ENCODE peak calls at places on chromosomes 6 and 20, in nine cellular contexts. One of them, this sample, is unnamed.

GRCh38 chr6:33312361-33313104 is 1.3 kb downstream of the TAPBP start:
- DNase-seq in AML-193: peak; percentile 79
- DNase-seq in HCT116: peak; percentile 59
- DNase-seq in AG04449: no peak
- DNase-seq in anterior cingulate cortex: peak; percentile 57
- DNase-seq in G401: peak; percentile 96
- DNase-seq in amniotic stem cell: no peak
- DNase-seq in endothelial cell: peak; percentile 33
- DNase-seq in cardiac muscle cell: peak; percentile 31
- DNase-seq in this sample: peak; percentile 78

GRCh38 chr6:155418017-155418749 is 37.5 kb downstream of the NOX3 start:
- DNase-seq in AML-193: peak; percentile 98
- DNase-seq in HCT116: no peak
- DNase-seq in AG04449: peak; percentile 31
- DNase-seq in anterior cingulate cortex: no peak
- DNase-seq in G401: no peak
- DNase-seq in amniotic stem cell: peak; percentile 29
- DNase-seq in endothelial cell: no peak
- DNase-seq in cardiac muscle cell: no peak
- DNase-seq in this sample: no peak

GRCh38 chr6:37171141-37171969 is 1.4 kb downstream of the PIM1 start:
- DNase-seq in AML-193: no peak
- DNase-seq in HCT116: no peak
- DNase-seq in AG04449: no peak
- DNase-seq in anterior cingulate cortex: peak; percentile 42
- DNase-seq in G401: peak; percentile 51
- DNase-seq in amniotic stem cell: no peak
- DNase-seq in endothelial cell: peak; percentile 28
- DNase-seq in cardiac muscle cell: peak; percentile 56
- DNase-seq in this sample: peak; percentile 75

GRCh38 chr6:155528982-155529453 is 73.4 kb upstream of the NOX3 start:
- DNase-seq in AML-193: peak; percentile 85
- DNase-seq in HCT116: no peak
- DNase-seq in AG04449: peak; percentile 88
- DNase-seq in anterior cingulate cortex: no peak
- DNase-seq in G401: no peak
- DNase-seq in amniotic stem cell: peak; percentile 47
- DNase-seq in endothelial cell: no peak
- DNase-seq in cardiac muscle cell: no peak
- DNase-seq in this sample: no peak

GRCh38 chr6:84871925-84872324 is 107.5 kb upstream of the TBX18 start:
- DNase-seq in AML-193: no peak
- DNase-seq in HCT116: no peak
- DNase-seq in AG04449: no peak
- DNase-seq in anterior cingulate cortex: no peak
- DNase-seq in G401: no peak
- DNase-seq in amniotic stem cell: no peak
- DNase-seq in endothelial cell: no peak
- DNase-seq in cardiac muscle cell: no peak
- DNase-seq in this sample: no peak

GRCh38 chr6:89387516-89388222 is 24.4 kb downstream of the RRAGD start:
- DNase-seq in AML-193: no peak
- DNase-seq in HCT116: no peak
- DNase-seq in AG04449: no peak
- DNase-seq in anterior cingulate cortex: no peak
- DNase-seq in G401: no peak
- DNase-seq in amniotic stem cell: no peak
- DNase-seq in endothelial cell: no peak
- DNase-seq in cardiac muscle cell: no peak
- DNase-seq in this sample: no peak

GRCh38 chr20:50038574-50038991 is 55.8 kb downstream of the SNAI1 start:
- DNase-seq in AML-193: no peak
- DNase-seq in HCT116: no peak
- DNase-seq in AG04449: no peak
- DNase-seq in anterior cingulate cortex: no peak
- DNase-seq in G401: no peak
- DNase-seq in amniotic stem cell: no peak
- DNase-seq in endothelial cell: no peak
- DNase-seq in cardiac muscle cell: no peak
- DNase-seq in this sample: no peak

GRCh38 chr6:131782764-131783163 is 25.1 kb upstream of the ENPP1 start:
- DNase-seq in AML-193: no peak
- DNase-seq in HCT116: no peak
- DNase-seq in AG04449: no peak
- DNase-seq in anterior cingulate cortex: no peak
- DNase-seq in G401: no peak
- DNase-seq in amniotic stem cell: no peak
- DNase-seq in endothelial cell: no peak
- DNase-seq in cardiac muscle cell: no peak
- DNase-seq in this sample: no peak

GRCh38 chr20:25237610-25238318 is 10.1 kb upstream of the PYGB start:
- DNase-seq in AML-193: peak; percentile 58
- DNase-seq in HCT116: peak; percentile 94
- DNase-seq in AG04449: peak; percentile 98
- DNase-seq in anterior cingulate cortex: no peak
- DNase-seq in G401: no peak
- DNase-seq in amniotic stem cell: peak; percentile 97
- DNase-seq in endothelial cell: no peak
- DNase-seq in cardiac muscle cell: no peak
- DNase-seq in this sample: peak; percentile 89

GRCh38 chr6:139587469-139587868 is 213.0 kb upstream of the CITED2 start:
- DNase-seq in AML-193: no peak
- DNase-seq in HCT116: no peak
- DNase-seq in AG04449: peak; percentile 91
- DNase-seq in anterior cingulate cortex: no peak
- DNase-seq in G401: no peak
- DNase-seq in amniotic stem cell: no peak
- DNase-seq in endothelial cell: no peak
- DNase-seq in cardiac muscle cell: no peak
- DNase-seq in this sample: peak; percentile 12

GRCh38 chr6:35370124-35370741 is 27.9 kb downstream of the PPARD start:
- DNase-seq in AML-193: peak; percentile 100
- DNase-seq in HCT116: peak; percentile 73
- DNase-seq in AG04449: peak; percentile 96
- DNase-seq in anterior cingulate cortex: no peak
- DNase-seq in G401: no peak
- DNase-seq in amniotic stem cell: peak; percentile 87
- DNase-seq in endothelial cell: no peak
- DNase-seq in cardiac muscle cell: no peak
- DNase-seq in this sample: no peak

GRCh38 chr20:43631598-43631997 is 35.3 kb upstream of the MYBL2 start:
- DNase-seq in AML-193: no peak
- DNase-seq in HCT116: no peak
- DNase-seq in AG04449: no peak
- DNase-seq in anterior cingulate cortex: no peak
- DNase-seq in G401: no peak
- DNase-seq in amniotic stem cell: no peak
- DNase-seq in endothelial cell: no peak
- DNase-seq in cardiac muscle cell: no peak
- DNase-seq in this sample: no peak

GRCh38 chr6:23228439-23229024 is 659.2 kb downstream of the HDGFL1 start:
- DNase-seq in AML-193: no peak
- DNase-seq in HCT116: no peak
- DNase-seq in AG04449: no peak
- DNase-seq in anterior cingulate cortex: no peak
- DNase-seq in G401: no peak
- DNase-seq in amniotic stem cell: no peak
- DNase-seq in endothelial cell: no peak
- DNase-seq in cardiac muscle cell: no peak
- DNase-seq in this sample: no peak

GRCh38 chr6:117574198-117574597 is 28.1 kb downstream of the GOPC start:
- DNase-seq in AML-193: no peak
- DNase-seq in HCT116: no peak
- DNase-seq in AG04449: no peak
- DNase-seq in anterior cingulate cortex: no peak
- DNase-seq in G401: no peak
- DNase-seq in amniotic stem cell: no peak
- DNase-seq in endothelial cell: no peak
- DNase-seq in cardiac muscle cell: no peak
- DNase-seq in this sample: no peak

GRCh38 chr20:9241232-9241692 is 172.4 kb downstream of the PLCB4 start:
- DNase-seq in AML-193: no peak
- DNase-seq in HCT116: peak; percentile 47
- DNase-seq in AG04449: peak; percentile 23
- DNase-seq in anterior cingulate cortex: no peak
- DNase-seq in G401: no peak
- DNase-seq in amniotic stem cell: no peak
- DNase-seq in endothelial cell: no peak
- DNase-seq in cardiac muscle cell: no peak
- DNase-seq in this sample: no peak

GRCh38 chr6:109381007-109381746 is 1.1 kb downstream of the CD164 start:
- DNase-seq in AML-193: peak; percentile 53
- DNase-seq in HCT116: no peak
- DNase-seq in AG04449: no peak
- DNase-seq in anterior cingulate cortex: no peak
- DNase-seq in G401: peak; percentile 45
- DNase-seq in amniotic stem cell: no peak
- DNase-seq in endothelial cell: no peak
- DNase-seq in cardiac muscle cell: peak; percentile 4
- DNase-seq in this sample: peak; percentile 61

GRCh38 chr6:10733151-10733715 is 10.4 kb downstream of the TMEM14C start:
- DNase-seq in AML-193: no peak
- DNase-seq in HCT116: no peak
- DNase-seq in AG04449: no peak
- DNase-seq in anterior cingulate cortex: no peak
- DNase-seq in G401: no peak
- DNase-seq in amniotic stem cell: no peak
- DNase-seq in endothelial cell: no peak
- DNase-seq in cardiac muscle cell: no peak
- DNase-seq in this sample: no peak

GRCh38 chr6:160247457-160247883 is 11.2 kb downstream of the SLC22A2 start:
- DNase-seq in AML-193: no peak
- DNase-seq in HCT116: no peak
- DNase-seq in AG04449: no peak
- DNase-seq in anterior cingulate cortex: no peak
- DNase-seq in G401: no peak
- DNase-seq in amniotic stem cell: no peak
- DNase-seq in endothelial cell: no peak
- DNase-seq in cardiac muscle cell: no peak
- DNase-seq in this sample: no peak

GRCh38 chr6:28003059-28003458 is 46.0 kb downstream of the OR2B6 start:
- DNase-seq in AML-193: no peak
- DNase-seq in HCT116: no peak
- DNase-seq in AG04449: no peak
- DNase-seq in anterior cingulate cortex: no peak
- DNase-seq in G401: no peak
- DNase-seq in amniotic stem cell: no peak
- DNase-seq in endothelial cell: no peak
- DNase-seq in cardiac muscle cell: no peak
- DNase-seq in this sample: no peak